ENCODE peak calls at places on chromosome 4, in seven cellular contexts. F, I, H, N, Z, E and M are unnamed samples.

GRCh38 chr4:82560853-82561744 is 689 bp downstream of the TMEM150C start:
- DNase-seq in H (no peak), I (no peak), F (no peak), Z (peak), E (no peak), N (no peak), M (peak)

GRCh38 chr4:21752616-21753015 is 196.0 kb downstream of the KCNIP4 start:
- DNase-seq in E (no peak), Z (no peak), I (no peak), F (no peak), N (no peak), H (no peak), M (no peak)

GRCh38 chr4:181150173-181150572 is 1093.0 kb upstream of the TENM3 start:
- DNase-seq in F (no peak), E (no peak), N (no peak), H (no peak), Z (no peak), I (no peak), M (no peak)

GRCh38 chr4:85779165-85779564 is 304.2 kb downstream of the ARHGAP24 start:
- DNase-seq in F (no peak), E (no peak), N (no peak), I (no peak), H (no peak), Z (no peak), M (no peak)

GRCh38 chr4:17667653-17668201 is 53.3 kb downstream of the MED28 start:
- DNase-seq in E (no peak), F (no peak), Z (no peak), N (no peak), H (no peak), I (no peak), M (no peak)

GRCh38 chr4:174218127-174218790 is 65.2 kb downstream of the FBXO8 start:
- DNase-seq in F (no peak), H (no peak), N (no peak), Z (peak), E (no peak), I (no peak), M (no peak)

GRCh38 chr4:168621806-168622589 is 125.1 kb downstream of the PALLD start:
- DNase-seq in H (no peak), Z (no peak), E (no peak), N (no peak), F (no peak), I (no peak), M (no peak)

GRCh38 chr4:43816107-43816506 is 632.5 kb downstream of the KCTD8 start:
- DNase-seq in Z (no peak), H (no peak), I (no peak), E (no peak), F (no peak), N (no peak), M (no peak)

GRCh38 chr4:183857040-183857439 is 48.1 kb upstream of the STOX2 start:
- DNase-seq in Z (no peak), H (no peak), E (no peak), I (no peak), F (no peak), N (no peak), M (no peak)

GRCh38 chr4:22552802-22553201 is 36.9 kb upstream of the ADGRA3 start:
- DNase-seq in Z (no peak), E (no peak), H (no peak), I (no peak), N (no peak), F (no peak), M (no peak)

GRCh38 chr4:151418856-151419255 is 9.9 kb downstream of the FHIP1A start:
- DNase-seq in Z (no peak), N (no peak), F (no peak), E (no peak), H (no peak), I (no peak), M (no peak)

GRCh38 chr4:110510955-110511544 is 35.1 kb downstream of the ENPEP start:
- DNase-seq in N (no peak), Z (no peak), H (no peak), F (no peak), E (no peak), I (no peak), M (no peak)

GRCh38 chr4:61507091-61507490 is 307.0 kb downstream of the ADGRL3 start:
- DNase-seq in Z (no peak), F (no peak), N (no peak), H (no peak), I (no peak), E (no peak), M (no peak)

GRCh38 chr4:78568640-78569261 is 17.2 kb downstream of the ANXA3 start:
- DNase-seq in E (no peak), H (no peak), Z (no peak), I (no peak), F (no peak), N (no peak), M (no peak)

GRCh38 chr4:749771-750666 is 44.4 kb downstream of the PCGF3 start:
- DNase-seq in I (no peak), Z (no peak), F (no peak), N (no peak), H (no peak), E (peak), M (no peak)

GRCh38 chr4:59537231-59537886 is 1662.8 kb upstream of the ADGRL3 start:
- DNase-seq in E (no peak), I (no peak), N (no peak), F (no peak), H (no peak), Z (no peak), M (no peak)

GRCh38 chr4:77613267-77613666 is 7.6 kb downstream of the CXCL13 start:
- DNase-seq in N (no peak), F (no peak), H (no peak), Z (no peak), I (no peak), E (no peak), M (no peak)

GRCh38 chr4:173088144-173088543 is 80.5 kb upstream of the GALNT7 start:
- DNase-seq in H (no peak), Z (no peak), I (no peak), F (no peak), E (no peak), N (no peak), M (no peak)

GRCh38 chr4:38071801-38072567 is 111.8 kb downstream of the PTTG2 start:
- DNase-seq in H (peak), N (no peak), F (no peak), Z (no peak), E (no peak), I (no peak), M (no peak)

GRCh38 chr4:175811171-175811570 is 893 bp downstream of the GPM6A start:
- DNase-seq in E (no peak), F (no peak), Z (no peak), N (no peak), I (no peak), H (no peak), M (no peak)

GRCh38 chr4:6974138-6974848 is 64.7 kb downstream of the TBC1D14 start:
- DNase-seq in F (peak), H (peak), N (peak), I (peak), E (peak), Z (peak), M (peak)

GRCh38 chr4:13733817-13734216 is 106.3 kb upstream of the BOD1L1 start:
- DNase-seq in E (no peak), H (no peak), I (no peak), N (no peak), F (no peak), Z (no peak), M (no peak)

GRCh38 chr4:8840006-8840793 is 31.4 kb downstream of the HMX1 start:
- DNase-seq in H (no peak), I (no peak), E (no peak), N (no peak), F (no peak), Z (no peak), M (no peak)

GRCh38 chr4:32499176-32499575 is 1779.0 kb downstream of the PCDH7 start:
- DNase-seq in Z (no peak), N (no peak), E (no peak), H (no peak), F (no peak), I (no peak), M (no peak)

GRCh38 chr4:40998680-40999358 is 215.5 kb downstream of the APBB2 start:
- DNase-seq in F (no peak), H (no peak), I (no peak), N (no peak), Z (no peak), E (no peak), M (no peak)

GRCh38 chr4:29596228-29596627 is 1123.9 kb upstream of the PCDH7 start:
- DNase-seq in E (no peak), N (no peak), H (no peak), Z (no peak), F (no peak), I (no peak), M (no peak)

GRCh38 chr4:170979736-170980135 is 833.5 kb upstream of the GALNTL6 start:
- DNase-seq in Z (peak), I (no peak), E (no peak), H (no peak), F (no peak), N (no peak), M (no peak)

GRCh38 chr4:169351860-169352259 is 81.1 kb upstream of the SH3RF1 start:
- DNase-seq in F (no peak), Z (no peak), E (no peak), I (peak), N (no peak), H (no peak), M (no peak)

GRCh38 chr4:164716901-164717300 is 37.0 kb upstream of the SMIM31 start:
- DNase-seq in N (no peak), E (no peak), F (no peak), H (no peak), Z (peak), I (no peak), M (no peak)

GRCh38 chr4:16508968-16509367 is 282.7 kb upstream of the TAPT1 start:
- DNase-seq in H (no peak), N (no peak), I (no peak), Z (no peak), E (no peak), F (no peak), M (no peak)

DNA sequence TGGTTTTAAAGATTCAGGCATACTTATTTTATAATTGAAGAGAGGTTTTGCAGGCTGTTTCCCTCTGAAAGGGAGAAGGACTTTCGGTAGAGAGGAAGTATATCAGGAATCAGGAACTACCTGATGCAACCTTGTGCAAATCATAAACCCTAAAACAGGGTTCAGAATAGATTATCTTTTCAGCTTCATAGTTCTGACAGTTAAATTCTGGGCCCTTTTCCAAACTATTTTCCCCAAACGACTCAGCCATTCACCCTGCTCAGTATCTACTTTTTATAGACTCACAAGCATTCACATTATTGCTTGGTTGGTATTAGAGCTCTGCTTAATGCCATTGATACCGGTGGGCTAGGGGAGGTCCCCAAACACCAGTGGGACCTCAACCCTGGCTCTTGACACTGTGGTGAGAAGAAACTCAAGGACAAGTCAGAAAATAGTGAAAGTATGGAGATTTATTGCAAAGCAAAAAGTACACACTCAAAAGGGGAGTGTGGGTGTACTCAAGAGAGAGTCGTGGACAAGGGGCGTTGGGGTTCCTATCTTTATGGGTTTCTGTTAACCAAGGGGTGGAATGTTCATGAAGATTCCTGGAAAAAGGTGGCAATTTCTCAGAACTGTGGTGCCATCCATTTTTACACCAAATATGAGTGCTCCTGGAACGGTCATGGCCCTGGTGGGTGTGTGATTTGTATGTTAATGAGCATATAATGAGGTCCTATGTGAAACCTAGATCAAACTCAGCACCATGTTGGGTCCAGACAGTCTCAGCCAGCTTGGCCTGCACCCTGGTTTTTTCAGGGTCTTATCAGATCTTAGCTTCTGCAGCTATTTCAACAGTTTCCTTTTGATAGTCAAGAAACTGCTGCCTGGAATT is 238.3 kb downstream of the DCLK2 start:
- DNase-seq in F (no peak), I (no peak), Z (no peak), H (no peak), E (peak), N (no peak), M (no peak)
- TF ChIP-seq CTCF in F (no peak), I (no peak), Z (no peak), H (no peak), E (no peak), N (no peak), M (no peak)

DNA sequence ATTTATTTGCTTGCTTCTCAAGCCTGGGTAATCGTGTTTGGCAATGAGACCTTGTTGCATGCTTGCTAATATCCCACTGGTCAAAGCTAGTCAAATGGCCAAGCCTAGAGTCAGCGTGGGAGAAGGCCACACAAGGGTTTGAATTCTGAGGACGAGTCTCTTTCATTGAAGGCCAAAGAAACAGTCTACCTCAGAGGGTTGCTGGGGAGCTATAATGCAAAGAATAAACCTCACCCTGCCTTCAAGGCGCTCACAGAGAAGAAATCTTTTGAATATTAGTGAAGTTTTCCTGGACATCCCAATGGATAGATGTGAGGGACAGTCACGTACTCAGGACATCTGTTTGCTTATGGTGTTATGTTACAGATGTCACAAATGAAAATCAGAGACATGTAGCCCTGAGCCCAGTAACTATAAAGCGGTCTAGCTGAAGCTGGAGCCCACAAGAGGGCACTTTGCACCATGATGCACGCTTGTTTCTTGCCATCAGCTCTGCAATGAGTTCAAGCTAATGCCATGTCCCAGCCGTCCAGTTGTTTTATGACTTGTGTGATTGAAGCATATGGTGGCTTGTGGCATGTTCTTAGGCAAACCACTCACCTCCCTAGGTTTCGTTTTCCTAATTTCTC is 1.1 kb upstream of the TLR3 start:
- DNase-seq in Z (peak), H (peak), N (peak), I (peak), E (peak), F (no peak), M (no peak)
- TF ChIP-seq CTCF in Z (no peak), H (peak), N (no peak), I (peak), E (peak), F (no peak), M (peak)

GRCh38 chr4:134762053-134762452 is 560.5 kb upstream of the PABPC4L start:
- DNase-seq in I (no peak), N (no peak), Z (peak), H (no peak), F (no peak), E (no peak), M (no peak)
- TF ChIP-seq CTCF in I (no peak), N (no peak), Z (no peak), H (no peak), F (no peak), E (no peak), M (peak)

GRCh38 chr4:111630705-111631104 is 514.5 kb upstream of the FAM241A start:
- DNase-seq in F (no peak), Z (no peak), H (no peak), I (no peak), E (no peak), N (no peak), M (no peak)
- TF ChIP-seq CTCF in F (no peak), Z (no peak), H (no peak), I (no peak), E (peak), N (no peak), M (peak)

GRCh38 chr4:177667687-177668086 is 225.4 kb upstream of the AGA start:
- DNase-seq in Z (no peak), H (no peak), F (no peak), I (no peak), N (no peak), E (no peak), M (no peak)
- TF ChIP-seq CTCF in Z (no peak), H (no peak), F (no peak), I (no peak), N (no peak), E (no peak), M (peak)

GRCh38 chr4:140743194-140743931 is 12.8 kb downstream of the TBC1D9 start:
- DNase-seq in N (no peak), I (no peak), F (no peak), H (no peak), E (no peak), Z (no peak), M (no peak)
- TF ChIP-seq CTCF in N (no peak), I (no peak), F (no peak), H (no peak), E (no peak), Z (no peak), M (peak)

GRCh38 chr4:89288430-89288829 is 19.2 kb downstream of the GPRIN3 start:
- DNase-seq in F (no peak), Z (no peak), I (no peak), E (no peak), H (no peak), N (no peak), M (no peak)

GRCh38 chr4:89287945-89288344 is 19.7 kb downstream of the GPRIN3 start:
- DNase-seq in N (no peak), Z (no peak), F (no peak), E (no peak), H (no peak), I (no peak), M (no peak)

GRCh38 chr4:89293299-89293698 is 14.3 kb downstream of the GPRIN3 start:
- DNase-seq in F (no peak), H (no peak), Z (no peak), E (no peak), I (no peak), N (no peak), M (no peak)

GRCh38 chr4:89289312-89289711 is 18.3 kb downstream of the GPRIN3 start:
- DNase-seq in H (no peak), F (no peak), E (no peak), Z (no peak), I (no peak), N (no peak), M (no peak)

GRCh38 chr4:89290727-89291126 is 16.9 kb downstream of the GPRIN3 start:
- DNase-seq in N (no peak), H (no peak), I (no peak), F (no peak), Z (no peak), E (no peak), M (no peak)
- TF ChIP-seq CTCF in N (no peak), H (no peak), I (no peak), F (no peak), Z (no peak), E (no peak), M (no peak)

GRCh38 chr4:98508825-98509539 is 149.4 kb downstream of the TSPAN5 start:
- DNase-seq in F (no peak), E (no peak), N (no peak), I (no peak), H (no peak), Z (no peak), M (no peak)

GRCh38 chr4:98507299-98507698 is 151.1 kb downstream of the TSPAN5 start:
- DNase-seq in F (no peak), N (no peak), Z (no peak), E (no peak), I (no peak), H (no peak), M (no peak)

GRCh38 chr4:98505991-98506390 is 152.4 kb downstream of the TSPAN5 start:
- DNase-seq in F (no peak), I (no peak), N (no peak), E (no peak), H (no peak), Z (no peak), M (no peak)

GRCh38 chr4:98508248-98508647 is 150.2 kb downstream of the TSPAN5 start:
- DNase-seq in I (no peak), N (no peak), H (no peak), Z (no peak), E (no peak), F (no peak), M (no peak)

DNA sequence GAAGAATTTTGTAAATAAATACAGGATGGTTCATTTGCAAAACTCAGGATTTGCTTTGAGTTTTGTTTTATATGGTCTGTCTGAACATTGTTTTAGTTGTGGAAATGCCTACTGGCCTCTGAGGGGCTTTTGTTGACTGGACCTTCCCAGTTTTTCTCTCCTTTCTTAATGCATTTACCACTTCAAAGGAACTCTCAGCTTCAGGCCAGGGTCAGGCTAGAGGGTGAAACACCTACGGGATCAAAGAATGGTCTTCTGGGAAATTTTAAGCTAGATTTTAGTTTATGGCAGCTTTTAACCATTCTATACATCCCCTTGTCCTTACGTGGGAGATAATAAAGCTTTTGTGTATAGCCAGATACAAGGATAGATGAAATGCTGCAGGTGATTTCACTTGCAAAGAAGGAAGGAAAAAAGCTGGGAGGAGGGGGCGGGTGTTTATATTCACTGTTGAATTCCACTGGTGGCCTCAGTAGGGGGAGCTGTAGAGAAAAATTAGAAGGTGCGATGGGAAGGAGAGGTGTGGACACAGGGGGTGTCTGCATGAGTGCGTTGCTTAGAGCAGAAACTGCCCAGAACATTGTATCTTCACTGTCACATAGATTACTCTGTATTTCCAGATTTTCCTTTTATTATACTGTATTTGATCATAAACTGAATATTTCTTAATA is 151.8 kb downstream of the TSPAN5 start:
- DNase-seq in E (no peak), H (no peak), N (no peak), F (no peak), Z (peak), I (no peak), M (peak)
- TF ChIP-seq CTCF in E (no peak), H (no peak), N (no peak), F (no peak), Z (peak), I (no peak), M (peak)

GRCh38 chr4:118954246-118954645 is 65.6 kb downstream of the SYNPO2 start:
- DNase-seq in N (no peak), E (no peak), F (no peak), H (no peak), Z (no peak), I (no peak), M (no peak)
- TF ChIP-seq CTCF in N (no peak), E (peak), F (no peak), H (no peak), Z (no peak), I (no peak), M (no peak)

GRCh38 chr4:106588906-106589305 is 220.3 kb upstream of the GIMD1 start:
- DNase-seq in Z (no peak), H (no peak), N (no peak), F (no peak), I (no peak), E (no peak), M (no peak)
- TF ChIP-seq CTCF in Z (no peak), H (no peak), N (no peak), F (no peak), I (no peak), E (no peak), M (no peak)